ENCODE peak calls at places on chromosomes 4 and X, in four cellular contexts. B, N, D and X are unnamed samples.

GRCh38 chrX:153688900-153689590 is 1.3 kb downstream of the SLC6A8 start:
- DNase-seq in B (no peak), N (no peak), D (no peak), X (no peak)

GRCh38 chr4:70948665-70949284 is 44.7 kb upstream of the DCK start:
- DNase-seq in D (no peak), N (no peak), B (no peak), X (no peak)

GRCh38 chrX:103685396-103685795 is 1.1 kb downstream of the MORF4L2 start:
- DNase-seq in N (peak), D (no peak), B (peak), X (no peak)

GRCh38 chrX:22970861-22971260 is 28.9 kb upstream of the DDX53 start:
- DNase-seq in B (no peak), N (no peak), D (no peak), X (no peak)

GRCh38 chrX:48498374-48498809 is 10.4 kb upstream of the PORCN start:
- DNase-seq in B (no peak), D (peak), N (peak), X (peak)

GRCh38 chrX:110004970-110005369 is 2.1 kb downstream of the TMEM164 start:
- DNase-seq in D (no peak), B (no peak), N (no peak), X (no peak)

GRCh38 chr4:184822356-184822755 is 3.4 kb downstream of the ACSL1 start:
- DNase-seq in B (no peak), N (no peak), D (no peak), X (no peak)

GRCh38 chrX:154799554-154800348 is 5.5 kb downstream of the MPP1 start:
- DNase-seq in B (no peak), N (no peak), D (no peak), X (no peak)

GRCh38 chrX:48934581-48935331 is 15.9 kb upstream of the PIM2 start:
- DNase-seq in N (no peak), B (peak), D (no peak), X (no peak)

GRCh38 chr4:114839986-114840385 is 241.4 kb downstream of the UGT8 start:
- DNase-seq in D (no peak), N (no peak), B (no peak), X (no peak)

GRCh38 chrX:129360175-129360574 is 163.1 kb downstream of the SMARCA1 start:
- DNase-seq in D (no peak), N (peak), B (peak), X (no peak)

GRCh38 chr4:8440491-8441311 is at the start of the genes ACOX3 and TRMT44:
- DNase-seq in N (peak), D (peak), B (peak), X (peak)

GRCh38 chrX:622104-622503 is 8.5 kb upstream of the SHOX start:
- DNase-seq in N (no peak), B (no peak), D (no peak), X (no peak)

GRCh38 chr4:107757860-107758476 is 37.9 kb upstream of the PAPSS1 start:
- DNase-seq in N (no peak), B (no peak), D (peak), X (no peak)

GRCh38 chrX:110276778-110277177 is 41.1 kb downstream of the AMMECR1 start:
- DNase-seq in B (no peak), N (no peak), D (no peak), X (no peak)

GRCh38 chr4:126938023-126938422 is 694.7 kb upstream of the INTU start:
- DNase-seq in B (no peak), N (no peak), D (no peak), X (no peak)

GRCh38 chr4:177222776-177223175 is 86.9 kb upstream of the NEIL3 start:
- DNase-seq in B (no peak), N (no peak), D (no peak), X (no peak)

GRCh38 chrX:105829006-105829405 is 6.7 kb downstream of the NRK start:
- DNase-seq in N (no peak), B (no peak), D (no peak), X (no peak)

GRCh38 chr4:172147702-172148101 is 334.5 kb downstream of the GALNTL6 start:
- DNase-seq in D (peak), B (no peak), N (no peak), X (no peak)

GRCh38 chr4:122921971-122922876 is at the start of gene NUDT6:
- DNase-seq in B (peak), N (peak), D (no peak), X (no peak)

GRCh38 chrX:109840585-109840984 is 107.5 kb upstream of the ACSL4 start:
- DNase-seq in D (peak), B (peak), N (peak), X (peak)

GRCh38 chr4:8846046-8846720 is 25.5 kb downstream of the HMX1 start:
- DNase-seq in D (no peak), N (no peak), B (no peak), X (no peak)

GRCh38 chr4:174214102-174214878 is 69.2 kb downstream of the FBXO8 start:
- DNase-seq in N (no peak), B (peak), D (no peak), X (no peak)

GRCh38 chr4:182547435-182547834 is 304.2 kb downstream of the TENM3 start:
- DNase-seq in B (peak), D (no peak), N (no peak), X (no peak)

GRCh38 chr4:22170353-22170752 is 221.8 kb upstream of the KCNIP4 start:
- DNase-seq in B (no peak), D (no peak), N (peak), X (no peak)

GRCh38 chr4:164876680-164877324 is at the start of gene APELA:
- DNase-seq in D (no peak), N (no peak), B (no peak), X (no peak)

GRCh38 chrX:37330642-37331041 is 18.5 kb upstream of the PRRG1 start:
- DNase-seq in D (no peak), B (no peak), N (no peak), X (no peak)

GRCh38 chr4:112700679-112701078 is 63.7 kb downstream of the LARP7 start:
- DNase-seq in D (no peak), B (no peak), N (no peak), X (no peak)

GRCh38 chr4:184016742-184017668 is 111.9 kb downstream of the STOX2 start:
- DNase-seq in N (no peak), B (no peak), D (no peak), X (no peak)

GRCh38 chrX:18640686-18641085 is 31.2 kb downstream of the RS1 start:
- DNase-seq in D (no peak), N (no peak), B (no peak), X (no peak)

GRCh38 chrX:124263743-124264142 is 68.7 kb upstream of the TEX13D start:
- DNase-seq in N (no peak), B (no peak), D (no peak), X (no peak)

GRCh38 chr4:125639182-125639621 is 324.4 kb downstream of the FAT4 start:
- DNase-seq in B (no peak), N (no peak), D (no peak), X (peak)

GRCh38 chr4:82431026-82431745 is 796 bp downstream of the ENOPH1 start:
- DNase-seq in N (peak), D (no peak), B (peak), X (no peak)

GRCh38 chrX:14607446-14607845 is 78.1 kb downstream of the GLRA2 start:
- DNase-seq in B (no peak), N (no peak), D (no peak), X (no peak)

GRCh38 chrX:56219702-56220101 is 12.5 kb upstream of the KLF8 start:
- DNase-seq in B (no peak), D (no peak), N (no peak), X (no peak)

GRCh38 chrX:110671068-110671803 is 124.4 kb downstream of the CHRDL1 start:
- DNase-seq in B (no peak), D (no peak), N (no peak), X (no peak)

GRCh38 chr4:120263623-120264022 is 197.0 kb upstream of the MAD2L1 start:
- DNase-seq in N (no peak), D (no peak), B (no peak), X (no peak)

GRCh38 chrX:121579016-121579760 is 531.8 kb downstream of the GLUD2 start:
- DNase-seq in N (peak), D (no peak), B (peak), X (no peak)

GRCh38 chrX:73214366-73215094 is at the start of gene NAP1L2:
- DNase-seq in N (no peak), D (no peak), B (peak), X (peak)